ENCODE peak calls at places on chromosomes 3 and 15, in five cellular contexts. Y is amniotic stem cell, Z is foreskin fibroblast, D is myocyte, S is left lung. H is an unnamed sample.

GRCh38 chr3:118882353-118882947 is 152.2 kb downstream of the IGSF11 start:
- DNase-seq in Y (no peak), Z (peak), D (peak), S (peak), H (peak)

GRCh38 chr3:144791034-144791433 is 819.4 kb downstream of the DIPK2A start:
- DNase-seq in Y (no peak), Z (no peak), D (no peak), S (no peak), H (no peak)

GRCh38 chr3:113685956-113686721 is 10.3 kb downstream of the USF3 start:
- DNase-seq in Y (no peak), Z (peak), D (no peak), S (no peak), H (no peak)

GRCh38 chr15:60396964-60397771 is 618 bp downstream of the ANXA2 start:
- DNase-seq in Y (peak), Z (peak), D (peak), S (peak), H (no peak)

GRCh38 chr3:114427407-114428172 is 133.8 kb downstream of the TIGIT start:
- DNase-seq in Y (no peak), Z (no peak), D (no peak), S (no peak), H (no peak)

GRCh38 chr3:112247900-112248299 is 46.1 kb downstream of the SLC9C1 start:
- DNase-seq in Y (no peak), Z (no peak), D (no peak), S (no peak), H (no peak)

GRCh38 chr3:157094751-157095480 is 65.0 kb downstream of the CCNL1 start:
- DNase-seq in Y (no peak), Z (peak), D (peak), S (no peak), H (no peak)

GRCh38 chr3:186413615-186414415 is 51.8 kb upstream of the DGKG start:
- DNase-seq in Y (no peak), Z (peak), D (peak), S (peak), H (no peak)

GRCh38 chr3:48561045-48561736 is 2.4 kb downstream of the UCN2 start:
- DNase-seq in Y (peak), Z (peak), D (peak), S (peak), H (no peak)

GRCh38 chr3:162338514-162338913 is 841.9 kb downstream of the OTOL1 start:
- DNase-seq in Y (no peak), Z (peak), D (peak), S (no peak), H (no peak)

GRCh38 chr3:178485756-178486155 is 50.5 kb upstream of the KCNMB2 start:
- DNase-seq in Y (peak), Z (peak), D (peak), S (no peak), H (no peak)

GRCh38 chr3:177813322-177813721 is 616.0 kb upstream of the TBL1XR1 start:
- DNase-seq in Y (no peak), Z (no peak), D (peak), S (no peak), H (no peak)

GRCh38 chr3:56573501-56573900 is 16.5 kb downstream of the CCDC66 start:
- DNase-seq in Y (no peak), Z (no peak), D (no peak), S (no peak), H (no peak)

GRCh38 chr3:52530918-52531635 is 2.6 kb downstream of the NT5DC2 start:
- DNase-seq in Y (no peak), Z (peak), D (no peak), S (peak), H (no peak)

GRCh38 chr3:133927543-133928066 is 31.9 kb upstream of the RAB6B start:
- DNase-seq in Y (peak), Z (peak), D (peak), S (no peak), H (peak)

GRCh38 chr3:117063910-117064309 is 354.3 kb downstream of the TUSC7 start:
- DNase-seq in Y (no peak), Z (peak), D (no peak), S (no peak), H (no peak)

GRCh38 chr15:91515188-91515754 is 338.2 kb upstream of the SLCO3A1 start:
- DNase-seq in Y (peak), Z (peak), D (no peak), S (peak), H (no peak)

GRCh38 chr15:66734961-66735908 is 33.2 kb downstream of the SMAD6 start:
- DNase-seq in Y (no peak), Z (peak), D (no peak), S (no peak), H (no peak)

GRCh38 chr3:18425641-18426403 is 683 bp upstream of the SATB1 start:
- DNase-seq in Y (no peak), Z (peak), D (no peak), S (peak), H (no peak)

GRCh38 chr3:102006812-102007485 is 157.6 kb downstream of the NFKBIZ start:
- DNase-seq in Y (peak), Z (peak), D (peak), S (peak), H (no peak)

GRCh38 chr15:75204340-75205063 is 2.8 kb downstream of the C15orf39 start:
- DNase-seq in Y (peak), Z (peak), D (peak), S (peak), H (peak)

GRCh38 chr3:58068126-58068809 is 60.0 kb downstream of the FLNB start:
- DNase-seq in Y (no peak), Z (no peak), D (peak), S (no peak), H (no peak)

GRCh38 chr3:184710870-184711365 is 946 bp downstream of the MAGEF1 start:
- DNase-seq in Y (no peak), Z (peak), D (peak), S (no peak), H (no peak)

GRCh38 chr15:35312355-35312754 is 227.3 kb upstream of the NANOGP8 start:
- DNase-seq in Y (no peak), Z (peak), D (no peak), S (no peak), H (no peak)

GRCh38 chr3:150073031-150073430 is 102.3 kb upstream of the PFN2 start:
- DNase-seq in Y (no peak), Z (peak), D (peak), S (no peak), H (no peak)

GRCh38 chr3:147394168-147394941 is 12.0 kb downstream of the ZIC4 start:
- DNase-seq in Y (no peak), Z (no peak), D (peak), S (no peak), H (no peak)

GRCh38 chr3:51343918-51344687 is 41.0 kb upstream of the MANF start:
- DNase-seq in Y (peak), Z (peak), D (peak), S (peak), H (no peak)

GRCh38 chr15:52052076-52052935 is 33.3 kb downstream of the MAPK6 start:
- DNase-seq in Y (no peak), Z (peak), D (no peak), S (no peak), H (no peak)

GRCh38 chr3:48492461-48493202 is 11.3 kb downstream of the SHISA5 start:
- DNase-seq in Y (no peak), Z (no peak), D (no peak), S (no peak), H (no peak)

GRCh38 chr15:77709135-77709886 is 76.6 kb upstream of the LINGO1 start:
- DNase-seq in Y (no peak), Z (no peak), D (peak), S (no peak), H (no peak)

GRCh38 chr3:115272036-115272824 is 125.1 kb upstream of the ZBTB20 start:
- DNase-seq in Y (no peak), Z (peak), D (peak), S (no peak), H (no peak)

GRCh38 chr3:48681974-48682610 is 3.6 kb downstream of the NCKIPSD start:
- DNase-seq in Y (no peak), Z (no peak), D (no peak), S (no peak), H (no peak)

GRCh38 chr3:127999509-128000106 is 52.6 kb upstream of the SEC61A1 start:
- DNase-seq in Y (no peak), Z (no peak), D (no peak), S (no peak), H (no peak)

GRCh38 chr3:76715426-76715825 is 324.5 kb upstream of the ROBO2 start:
- DNase-seq in Y (no peak), Z (peak), D (no peak), S (no peak), H (no peak)

GRCh38 chr15:49721091-49721490 is 100.2 kb downstream of the DTWD1 start:
- DNase-seq in Y (no peak), Z (peak), D (no peak), S (no peak), H (no peak)

GRCh38 chr3:194879991-194880939 is 194.6 kb downstream of the FAM43A start:
- DNase-seq in Y (no peak), Z (peak), D (peak), S (peak), H (peak)

GRCh38 chr3:14216257-14217048 is 37.8 kb downstream of the LSM3 start:
- DNase-seq in Y (no peak), Z (no peak), D (no peak), S (no peak), H (no peak)

GRCh38 chr3:188152660-188153497 is 1.1 kb upstream of the LPP start:
- DNase-seq in Y (peak), Z (peak), D (peak), S (peak), H (no peak)

GRCh38 chr3:101973163-101973505 is 123.8 kb downstream of the NFKBIZ start:
- DNase-seq in Y (no peak), Z (no peak), D (no peak), S (no peak), H (no peak)

H was measured in NCI-H1694.